ENCODE peak calls at places on chromosome 18, in nine cellular contexts. T is right cardiac atrium; L is CD8-positive, alpha-beta memory T cell; C is progenitor cell of endocrine pancreas; I is cardiac fibroblast; W is mesothelial cell of epicardium; V is activated naive CD4-positive, alpha-beta T cell treated with anti-CD3 and anti-CD28 coated beads, Interleukin-2, amount 10 ng/mL, durations not matched to agents 7 days and 5 days; K is T-helper 2 cell; J is left cardiac atrium. D is an unnamed sample.

GRCh38 chr18:48200631-48201336 is 208.4 kb downstream of the ZBTB7C start:
- DNase-seq in T (no peak), L (no peak), C (no peak), I (peak), W (no peak), V (no peak), K (no peak), J (no peak), D (no peak)

GRCh38 chr18:32427084-32427933 is 43.4 kb downstream of the GAREM1 start:
- DNase-seq in T (no peak), L (no peak), C (no peak), I (peak), W (no peak), V (no peak), K (no peak), J (no peak), D (no peak)

GRCh38 chr18:32742620-32743019 is 30.2 kb downstream of the KLHL14 start:
- DNase-seq in T (no peak), L (no peak), C (no peak), I (no peak), W (no peak), V (no peak), K (no peak), J (no peak), D (no peak)

GRCh38 chr18:21262979-21263378 is 20.9 kb downstream of the GREB1L start:
- DNase-seq in T (no peak), L (no peak), C (no peak), I (peak), W (no peak), V (no peak), K (no peak), J (no peak), D (no peak)

GRCh38 chr18:13139885-13140450 is 78.6 kb upstream of the LDLRAD4 start:
- DNase-seq in T (no peak), L (no peak), C (no peak), I (no peak), W (no peak), V (no peak), K (no peak), J (no peak), D (no peak)

GRCh38 chr18:61336766-61337165 is 3.5 kb downstream of the CDH20 start:
- DNase-seq in T (no peak), L (no peak), C (no peak), I (no peak), W (no peak), V (no peak), K (no peak), J (no peak), D (no peak)

GRCh38 chr18:58792086-58792485 is 72.6 kb upstream of the ZNF532 start:
- DNase-seq in T (no peak), L (no peak), C (no peak), I (no peak), W (no peak), V (no peak), K (no peak), J (no peak), D (no peak)

GRCh38 chr18:79988079-79988924 is at the start of gene TXNL4A:
- DNase-seq in T (peak), L (peak), C (peak), I (peak), W (peak), V (peak), K (peak), J (peak), D (peak)

GRCh38 chr18:77208969-77209368 is 40.7 kb upstream of the GALR1 start:
- DNase-seq in T (peak), L (peak), C (no peak), I (peak), W (no peak), V (peak), K (no peak), J (peak), D (no peak)

GRCh38 chr18:5463836-5464235 is 80.0 kb downstream of the EPB41L3 start:
- DNase-seq in T (no peak), L (no peak), C (no peak), I (no peak), W (no peak), V (no peak), K (no peak), J (no peak), D (no peak)

GRCh38 chr18:58017267-58017666 is 26.8 kb upstream of the NEDD4L start:
- DNase-seq in T (no peak), L (no peak), C (no peak), I (no peak), W (no peak), V (no peak), K (no peak), J (no peak), D (no peak)

GRCh38 chr18:12837747-12838146 is 46.3 kb downstream of the PTPN2 start:
- DNase-seq in T (no peak), L (no peak), C (no peak), I (peak), W (no peak), V (no peak), K (no peak), J (no peak), D (no peak)

GRCh38 chr18:26813043-26813442 is 52.5 kb downstream of the AQP4 start:
- DNase-seq in T (peak), L (no peak), C (no peak), I (peak), W (no peak), V (no peak), K (no peak), J (no peak), D (peak)

GRCh38 chr18:28178720-28179119 is 1.8 kb upstream of the CDH2 start:
- DNase-seq in T (no peak), L (no peak), C (no peak), I (peak), W (no peak), V (no peak), K (no peak), J (no peak), D (no peak)

GRCh38 chr18:29753379-29753778 is 1289.2 kb downstream of the DSC3 start:
- DNase-seq in T (no peak), L (no peak), C (no peak), I (peak), W (no peak), V (no peak), K (no peak), J (no peak), D (no peak)

GRCh38 chr18:63421514-63421913 is 762 bp downstream of the VPS4B start:
- DNase-seq in T (no peak), L (no peak), C (no peak), I (peak), W (no peak), V (no peak), K (no peak), J (no peak), D (no peak)

GRCh38 chr18:67386028-67386427 is 130.5 kb downstream of the DSEL start:
- DNase-seq in T (no peak), L (no peak), C (no peak), I (no peak), W (no peak), V (no peak), K (no peak), J (no peak), D (no peak)

GRCh38 chr18:10579079-10579867 is 53.4 kb downstream of the NAPG start:
- DNase-seq in T (no peak), L (no peak), C (no peak), I (peak), W (no peak), V (no peak), K (no peak), J (no peak), D (no peak)

GRCh38 chr18:76005632-76006031 is 489.4 kb downstream of the ZNF516 start:
- DNase-seq in T (no peak), L (no peak), C (no peak), I (no peak), W (no peak), V (no peak), K (no peak), J (no peak), D (peak)

GRCh38 chr18:41128545-41128944 is 826.5 kb upstream of the PIK3C3 start:
- DNase-seq in T (no peak), L (no peak), C (no peak), I (peak), W (no peak), V (no peak), K (no peak), J (no peak), D (no peak)

GRCh38 chr18:44342946-44343345 is 337.7 kb upstream of the SETBP1 start:
- DNase-seq in T (no peak), L (no peak), C (no peak), I (no peak), W (no peak), V (no peak), K (no peak), J (no peak), D (peak)

GRCh38 chr18:11089931-11090715 is 59.2 kb downstream of the PIEZO2 start:
- DNase-seq in T (no peak), L (no peak), C (no peak), I (no peak), W (no peak), V (no peak), K (no peak), J (no peak), D (no peak)

GRCh38 chr18:42736074-42736473 is 379.4 kb downstream of the RIT2 start:
- DNase-seq in T (no peak), L (no peak), C (no peak), I (no peak), W (no peak), V (no peak), K (no peak), J (no peak), D (peak)

GRCh38 chr18:51053822-51054221 is 23.8 kb downstream of the SMAD4 start:
- DNase-seq in T (no peak), L (no peak), C (no peak), I (no peak), W (no peak), V (no peak), K (no peak), J (no peak), D (no peak)

GRCh38 chr18:55250729-55251128 is 291.5 kb upstream of the CCDC68 start:
- DNase-seq in T (no peak), L (no peak), C (no peak), I (peak), W (no peak), V (no peak), K (no peak), J (no peak), D (no peak)

GRCh38 chr18:10239138-10239537 is 215.3 kb upstream of the APCDD1 start:
- DNase-seq in T (peak), L (no peak), C (no peak), I (peak), W (peak), V (no peak), K (no peak), J (peak), D (no peak)

GRCh38 chr18:366466-367053 is 98.7 kb upstream of the THOC1 start:
- DNase-seq in T (no peak), L (no peak), C (no peak), I (no peak), W (no peak), V (no peak), K (no peak), J (no peak), D (no peak)

GRCh38 chr18:21897811-21898210 is 157.2 kb downstream of the MIB1 start:
- DNase-seq in T (peak), L (no peak), C (peak), I (peak), W (no peak), V (peak), K (no peak), J (peak), D (peak)